ENCODE peak calls at places on chromosomes 3 and 15, in five cellular contexts. X is HepG2, D is H1, Y is transverse colon, C is ovary. N is an unnamed sample.

GRCh38 chr15:70559840-70560239 is 203.5 kb downstream of the UACA start:
- DNase-seq in X (no peak), D (peak; percentile 37), Y (no peak), C (no peak), N (no peak)

GRCh38 chr3:145951431-145951830 is 209.6 kb downstream of the PLOD2 start:
- DNase-seq in X (no peak), D (no peak), Y (no peak), C (no peak), N (no peak)

GRCh38 chr3:11820540-11821041 is 26.1 kb downstream of the TAMM41 start:
- DNase-seq in X (no peak), D (no peak), Y (no peak), C (peak; percentile 37), N (no peak)

GRCh38 chr3:98655666-98656065 is 62.3 kb upstream of the CPOX start:
- DNase-seq in X (no peak), D (no peak), Y (no peak), C (no peak), N (no peak)

GRCh38 chr3:137792633-137793271 is 28.6 kb downstream of the SOX14 start:
- DNase-seq in X (peak; percentile 17), D (peak; percentile 69), Y (no peak), C (peak; percentile 13), N (peak; percentile 36)

GRCh38 chr3:113174806-113175490 is 36.4 kb upstream of the BOC start:
- DNase-seq in X (no peak), D (no peak), Y (no peak), C (no peak), N (no peak)

GRCh38 chr15:74135041-74135565 is 4.7 kb downstream of the ISLR2 start:
- DNase-seq in X (no peak), D (no peak), Y (no peak), C (peak; percentile 33), N (no peak)

GRCh38 chr3:85725809-85726208 is 767.0 kb downstream of the CADM2 start:
- DNase-seq in X (peak; percentile 7), D (no peak), Y (no peak), C (no peak), N (no peak)

GRCh38 chr3:112633757-112634156 is 7.2 kb downstream of the CCDC80 start:
- DNase-seq in X (no peak), D (no peak), Y (no peak), C (no peak), N (no peak)

GRCh38 chr3:196638922-196639516 is 475 bp upstream of the NRROS start:
- DNase-seq in X (no peak), D (no peak), Y (no peak), C (no peak), N (no peak)

GRCh38 chr3:127204841-127205582 is 12.1 kb downstream of the PRR23E start:
- DNase-seq in X (no peak), D (no peak), Y (no peak), C (no peak), N (no peak)

GRCh38 chr3:99953596-99953995 is 135.9 kb downstream of the CMSS1 start:
- DNase-seq in X (no peak), D (no peak), Y (no peak), C (no peak), N (no peak)

GRCh38 chr15:41934843-41935242 is 37.5 kb downstream of the EHD4 start:
- DNase-seq in X (no peak), D (peak; percentile 63), Y (peak; percentile 61), C (no peak), N (no peak)

GRCh38 chr3:41881233-41881821 is 80.6 kb downstream of the ULK4 start:
- DNase-seq in X (peak; percentile 23), D (no peak), Y (no peak), C (no peak), N (peak; percentile 61)

GRCh38 chr15:74171965-74172541 is 1.5 kb upstream of the ISLR start:
- DNase-seq in X (no peak), D (no peak), Y (no peak), C (peak; percentile 36), N (no peak)

GRCh38 chr3:138594150-138594934 is at the start of gene CEP70:
- DNase-seq in X (peak; percentile 94), D (peak; percentile 96), Y (peak; percentile 96), C (peak; percentile 96), N (peak; percentile 84)

GRCh38 chr15:58431221-58432149 is at the start of gene LIPC:
- DNase-seq in X (peak; percentile 47), D (no peak), Y (no peak), C (no peak), N (no peak)

GRCh38 chr3:154182975-154183374 is 61.8 kb downstream of the ARHGEF26 start:
- DNase-seq in X (no peak), D (no peak), Y (no peak), C (no peak), N (no peak)

GRCh38 chr3:174640932-174641331 is 218.2 kb upstream of the NAALADL2 start:
- DNase-seq in X (no peak), D (no peak), Y (no peak), C (no peak), N (no peak)

GRCh38 chr3:160941885-160942494 is 163.2 kb downstream of the B3GALNT1 start:
- DNase-seq in X (peak; percentile 61), D (peak; percentile 83), Y (peak; percentile 76), C (peak; percentile 44), N (peak; percentile 77)

GRCh38 chr3:78507196-78507984 is 1260.4 kb downstream of the ROBO1 start:
- DNase-seq in X (peak; percentile 73), D (no peak), Y (no peak), C (no peak), N (no peak)

GRCh38 chr3:155983834-155984474 is 113.5 kb downstream of the GMPS start:
- DNase-seq in X (no peak), D (no peak), Y (no peak), C (no peak), N (no peak)

GRCh38 chr15:66834863-66835557 is 133.0 kb downstream of the SMAD6 start:
- DNase-seq in X (no peak), D (peak; percentile 71), Y (no peak), C (no peak), N (no peak)

GRCh38 chr3:8464668-8465067 is 37.0 kb upstream of the LMCD1 start:
- DNase-seq in X (no peak), D (no peak), Y (no peak), C (no peak), N (no peak)

GRCh38 chr3:153614563-153614962 is 452.5 kb downstream of the RAP2B start:
- DNase-seq in X (no peak), D (no peak), Y (no peak), C (no peak), N (no peak)

GRCh38 chr3:170037463-170038433 is at the start of gene GPR160:
- DNase-seq in X (peak; percentile 68), D (peak; percentile 97), Y (peak; percentile 95), C (peak; percentile 53), N (peak; percentile 26)

GRCh38 chr3:195101927-195102608 is 168.9 kb downstream of the XXYLT1 start:
- DNase-seq in X (no peak), D (no peak), Y (no peak), C (no peak), N (no peak)

GRCh38 chr3:10744098-10744465 is 71.9 kb upstream of the SLC6A11 start:
- DNase-seq in X (peak; percentile 6), D (no peak), Y (no peak), C (no peak), N (no peak)

GRCh38 chr15:81194723-81195122 is 2.0 kb upstream of the IL16 start:
- DNase-seq in X (no peak), D (no peak), Y (no peak), C (no peak), N (no peak)
- H3K36me3 ChIP-seq in X (no peaks in the 10 kb centered on the region), D (no peaks in the 10 kb centered on the region), Y (no peaks in the 10 kb centered on the region), C (no peaks in the 10 kb centered on the region), N (no peaks in the 10 kb centered on the region)

DNA sequence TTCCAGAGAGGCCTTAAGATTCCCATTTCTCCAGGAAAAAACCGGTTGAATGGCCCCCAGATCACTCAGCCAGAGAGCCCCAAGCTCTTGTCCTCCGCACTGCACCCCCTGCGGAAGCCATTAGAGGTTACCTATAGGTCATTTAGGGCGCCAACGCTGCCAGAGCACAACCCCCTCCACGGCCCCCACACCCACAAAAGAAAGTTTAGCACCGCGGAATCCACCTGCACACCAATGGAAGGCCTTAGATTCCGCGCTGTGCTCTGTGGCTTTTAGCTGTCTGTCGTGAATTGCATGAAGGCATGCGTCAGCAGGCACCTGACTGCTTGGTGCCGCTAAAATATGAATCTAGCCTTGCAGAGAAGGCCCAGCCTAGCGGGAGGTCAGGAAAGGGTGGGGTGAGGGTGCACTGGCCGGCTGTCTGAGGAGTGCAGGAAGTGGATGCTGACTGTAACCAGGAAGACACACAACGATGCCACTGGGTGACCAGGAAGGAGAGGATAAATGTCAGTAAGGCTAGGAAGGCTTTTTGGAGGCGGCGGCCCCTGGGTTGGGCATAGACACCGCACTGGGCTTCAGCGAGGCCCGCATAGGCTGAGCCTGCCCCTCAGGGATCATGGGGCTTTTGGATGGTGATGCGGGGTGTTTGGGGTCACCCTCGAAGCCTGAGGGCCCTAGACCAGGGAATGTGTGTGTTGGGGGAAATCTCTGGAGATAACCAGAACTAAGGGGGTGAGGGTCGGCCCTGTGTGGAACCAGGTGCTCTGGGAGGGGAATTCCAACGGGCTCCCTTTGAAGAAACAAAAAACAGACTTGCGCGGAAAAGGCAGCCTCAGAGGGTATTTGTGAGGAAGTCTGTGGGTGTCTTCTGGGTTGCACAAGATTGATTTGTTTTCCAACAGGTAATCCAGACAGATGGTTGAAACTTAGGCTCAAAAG is 964 bp upstream of the NUP210 start:
- DNase-seq in X (no peak), D (peak; percentile 60), Y (peak; percentile 60), C (no peak), N (no peak)
- TF ChIP-seq POLR2A in X (no peak), D (no peak), Y (no peak), C (no peak), N (no peak)

GRCh38 chr15:35547775-35548364 is 1.9 kb upstream of the DPH6 start:
- DNase-seq in X (no peak), D (peak; percentile 65), Y (no peak), C (peak; percentile 11), N (no peak)
- TF ChIP-seq EP300 in X (no peak), D (peak; percentile 10), Y (no peak), C (no peak), N (no peak)

GRCh38 chr3:48314542-48314941 is 18.9 kb downstream of the SPINK8 start:
- DNase-seq in X (no peak), D (no peak), Y (no peak), C (no peak), N (no peak)
- H3K36me3 ChIP-seq in X (no peaks in the 10 kb centered on the region), D (no peaks in the 10 kb centered on the region), Y (no peaks in the 10 kb centered on the region), C (no peaks in the 10 kb centered on the region), N (no peaks in the 10 kb centered on the region)

GRCh38 chr3:16088496-16088895 is 86.0 kb upstream of the GALNT15 start:
- DNase-seq in X (no peak), D (no peak), Y (no peak), C (no peak), N (no peak)
- TF ChIP-seq POLR2A in X (no peak), D (no peak), Y (no peak), C (no peak), N (no peak)

GRCh38 chr3:61844346-61844745 is 283.0 kb downstream of the PTPRG start:
- DNase-seq in X (no peak), D (no peak), Y (no peak), C (no peak), N (no peak)

GRCh38 chr3:61848885-61849284 is 287.5 kb downstream of the PTPRG start:
- DNase-seq in X (no peak), D (no peak), Y (no peak), C (no peak), N (no peak)

GRCh38 chr3:61853912-61854311 is 292.5 kb downstream of the PTPRG start:
- DNase-seq in X (no peak), D (no peak), Y (no peak), C (no peak), N (no peak)

GRCh38 chr3:61846488-61846887 is 285.1 kb downstream of the PTPRG start:
- DNase-seq in X (no peak), D (no peak), Y (no peak), C (no peak), N (no peak)

GRCh38 chr3:61847784-61848462 is 286.6 kb downstream of the PTPRG start:
- DNase-seq in X (peak; percentile 17), D (no peak), Y (peak; percentile 71), C (peak; percentile 69), N (peak; percentile 31)
- TF ChIP-seq EP300 in X (no peak), D (no peak), Y (peak; percentile 7), C (no peak), N (peak; percentile 85)

N was measured in tibial nerve.